ENCODE peak calls at places on chromosome 13, in five cellular contexts. One of them, this sample, is unnamed.
A peak's percentile ranks its signal among the peaks of the same experiment; 100 is the strongest.

GRCh38 chr13:110993788-110994187 is 78.9 kb upstream of the ANKRD10 start:
- DNase-seq in Right ventricle myocardium superior: no peak
- DNase-seq in GM19239: no peak
- DNase-seq in AML-193: no peak
- DNase-seq in glomerular endothelial cell: no peak
- DNase-seq in this sample: no peak

GRCh38 chr13:112079696-112080095 is 12.7 kb downstream of the SOX1 start:
- DNase-seq in AML-193: no peak
- DNase-seq in glomerular endothelial cell: no peak
- DNase-seq in GM19239: no peak
- DNase-seq in Right ventricle myocardium superior: no peak
- DNase-seq in this sample: no peak

GRCh38 chr13:73216381-73216831 is 157.6 kb downstream of the KLF5 start:
- DNase-seq in GM19239: no peak
- DNase-seq in Right ventricle myocardium superior: no peak
- DNase-seq in glomerular endothelial cell: no peak
- DNase-seq in AML-193: no peak
- DNase-seq in this sample: no peak

GRCh38 chr13:37715606-37716015 is 117.0 kb upstream of the POSTN start:
- DNase-seq in GM19239: no peak
- DNase-seq in glomerular endothelial cell: no peak
- DNase-seq in AML-193: no peak
- DNase-seq in Right ventricle myocardium superior: no peak
- DNase-seq in this sample: no peak

GRCh38 chr13:87244256-87244870 is 426.8 kb upstream of the SLITRK5 start:
- DNase-seq in glomerular endothelial cell: no peak
- DNase-seq in AML-193: no peak
- DNase-seq in Right ventricle myocardium superior: no peak
- DNase-seq in GM19239: no peak
- DNase-seq in this sample: no peak

GRCh38 chr13:21834511-21834910 is 163.6 kb downstream of the FGF9 start:
- DNase-seq in AML-193: no peak
- DNase-seq in GM19239: no peak
- DNase-seq in Right ventricle myocardium superior: no peak
- DNase-seq in glomerular endothelial cell: no peak
- DNase-seq in this sample: no peak

GRCh38 chr13:112744306-112745021 is 54.6 kb downstream of the ATP11A start:
- DNase-seq in AML-193: no peak
- DNase-seq in GM19239: no peak
- DNase-seq in Right ventricle myocardium superior: no peak
- DNase-seq in glomerular endothelial cell: no peak
- DNase-seq in this sample: no peak

GRCh38 chr13:107210216-107211010 is 642.5 kb upstream of the ARGLU1 start:
- DNase-seq in glomerular endothelial cell: peak; percentile 9
- DNase-seq in Right ventricle myocardium superior: no peak
- DNase-seq in AML-193: no peak
- DNase-seq in GM19239: no peak
- DNase-seq in this sample: no peak

GRCh38 chr13:40352807-40353562 is 313.5 kb downstream of the FOXO1 start:
- DNase-seq in Right ventricle myocardium superior: peak; percentile 45
- DNase-seq in GM19239: no peak
- DNase-seq in AML-193: no peak
- DNase-seq in glomerular endothelial cell: no peak
- DNase-seq in this sample: no peak

GRCh38 chr13:108572782-108573211 is 56.6 kb upstream of the MYO16 start:
- DNase-seq in AML-193: no peak
- DNase-seq in GM19239: no peak
- DNase-seq in glomerular endothelial cell: no peak
- DNase-seq in Right ventricle myocardium superior: no peak
- DNase-seq in this sample: no peak

GRCh38 chr13:71030789-71031188 is 836.2 kb downstream of the DACH1 start:
- DNase-seq in Right ventricle myocardium superior: no peak
- DNase-seq in AML-193: no peak
- DNase-seq in GM19239: no peak
- DNase-seq in glomerular endothelial cell: no peak
- DNase-seq in this sample: no peak

This sample was measured in GM18507.